ENCODE peak calls at places on chromosomes 1 and 21, in six cellular contexts. Z is ovary, T is SK-N-SH, C is esophagus muscularis mucosa, D is K562, O is transverse colon. J is an unnamed sample.

GRCh38 chr1:96865731-96866684 is 144.4 kb downstream of the PTBP2 start:
- DNase-seq in Z (no peak), T (no peak), C (no peak), D (no peak), O (no peak), J (no peak)

GRCh38 chr1:81424056-81424455 is 376.7 kb upstream of the ADGRL2 start:
- DNase-seq in Z (no peak), T (peak), C (no peak), D (no peak), O (no peak), J (no peak)

GRCh38 chr1:172801923-172802322 is 143.0 kb downstream of the FASLG start:
- DNase-seq in Z (no peak), T (no peak), C (no peak), D (no peak), O (no peak), J (no peak)

GRCh38 chr21:36239585-36239984 is 80.4 kb upstream of the MORC3 start:
- DNase-seq in Z (no peak), T (no peak), C (no peak), D (no peak), O (no peak), J (no peak)

GRCh38 chr21:42587036-42587435 is 66.4 kb upstream of the PDE9A start:
- DNase-seq in Z (no peak), T (no peak), C (no peak), D (no peak), O (no peak), J (peak)

GRCh38 chr1:236181059-236181458 is 38.7 kb downstream of the GPR137B start:
- DNase-seq in Z (no peak), T (no peak), C (no peak), D (no peak), O (no peak), J (no peak)

GRCh38 chr1:26471498-26472329 is 526 bp upstream of the HMGN2 start:
- DNase-seq in Z (peak), T (peak), C (peak), D (peak), O (peak), J (peak)

GRCh38 chr1:87200875-87201638 is 127.6 kb upstream of the LMO4 start:
- DNase-seq in Z (no peak), T (no peak), C (peak), D (no peak), O (no peak), J (peak)

GRCh38 chr1:169078163-169078883 is 28.2 kb upstream of the ATP1B1 start:
- DNase-seq in Z (no peak), T (no peak), C (peak), D (no peak), O (no peak), J (no peak)

GRCh38 chr1:181391297-181391905 is 91.9 kb upstream of the CACNA1E start:
- DNase-seq in Z (no peak), T (no peak), C (no peak), D (no peak), O (no peak), J (no peak)

GRCh38 chr1:87154351-87154750 is 174.3 kb upstream of the LMO4 start:
- DNase-seq in Z (no peak), T (peak), C (no peak), D (no peak), O (no peak), J (peak)

GRCh38 chr1:31830511-31830910 is 14.7 kb upstream of the SPOCD1 start:
- DNase-seq in Z (no peak), T (no peak), C (peak), D (no peak), O (no peak), J (no peak)

GRCh38 chr1:10181154-10181553 is 29.2 kb upstream of the KIF1B start:
- DNase-seq in Z (no peak), T (no peak), C (no peak), D (no peak), O (no peak), J (no peak)

GRCh38 chr1:117825414-117825813 is 104.0 kb downstream of the GDAP2 start:
- DNase-seq in Z (no peak), T (no peak), C (no peak), D (no peak), O (no peak), J (no peak)

GRCh38 chr1:47231314-47232186 is 475 bp downstream of the TAL1 start:
- DNase-seq in Z (no peak), T (peak), C (no peak), D (peak), O (no peak), J (peak)

GRCh38 chr1:171636141-171636540 is 14.1 kb downstream of the MYOCOS start:
- DNase-seq in Z (no peak), T (no peak), C (no peak), D (no peak), O (no peak), J (no peak)

GRCh38 chr1:183331095-183331742 is 87.0 kb downstream of the NMNAT2 start:
- DNase-seq in Z (no peak), T (peak), C (no peak), D (no peak), O (no peak), J (no peak)

GRCh38 chr1:116514708-116515525 is 55.9 kb downstream of the CD58 start:
- DNase-seq in Z (no peak), T (no peak), C (no peak), D (no peak), O (no peak), J (no peak)

GRCh38 chr1:20681999-20682398 is 20.8 kb upstream of the DDOST start:
- DNase-seq in Z (no peak), T (no peak), C (no peak), D (no peak), O (no peak), J (no peak)

GRCh38 chr1:32972814-32973428 is 8.3 kb upstream of the RNF19B start:
- DNase-seq in Z (peak), T (peak), C (no peak), D (no peak), O (peak), J (peak)

GRCh38 chr21:45538381-45539045 is 3.7 kb downstream of the SLC19A1 start:
- DNase-seq in Z (peak), T (no peak), C (no peak), D (no peak), O (peak), J (peak)

GRCh38 chr1:234039603-234040002 is 135.1 kb downstream of the SLC35F3 start:
- DNase-seq in Z (no peak), T (no peak), C (no peak), D (no peak), O (no peak), J (peak)

GRCh38 chr1:109570414-109570813 is 22.0 kb downstream of the GNAI3 start:
- DNase-seq in Z (no peak), T (no peak), C (no peak), D (no peak), O (no peak), J (no peak)

DNA sequence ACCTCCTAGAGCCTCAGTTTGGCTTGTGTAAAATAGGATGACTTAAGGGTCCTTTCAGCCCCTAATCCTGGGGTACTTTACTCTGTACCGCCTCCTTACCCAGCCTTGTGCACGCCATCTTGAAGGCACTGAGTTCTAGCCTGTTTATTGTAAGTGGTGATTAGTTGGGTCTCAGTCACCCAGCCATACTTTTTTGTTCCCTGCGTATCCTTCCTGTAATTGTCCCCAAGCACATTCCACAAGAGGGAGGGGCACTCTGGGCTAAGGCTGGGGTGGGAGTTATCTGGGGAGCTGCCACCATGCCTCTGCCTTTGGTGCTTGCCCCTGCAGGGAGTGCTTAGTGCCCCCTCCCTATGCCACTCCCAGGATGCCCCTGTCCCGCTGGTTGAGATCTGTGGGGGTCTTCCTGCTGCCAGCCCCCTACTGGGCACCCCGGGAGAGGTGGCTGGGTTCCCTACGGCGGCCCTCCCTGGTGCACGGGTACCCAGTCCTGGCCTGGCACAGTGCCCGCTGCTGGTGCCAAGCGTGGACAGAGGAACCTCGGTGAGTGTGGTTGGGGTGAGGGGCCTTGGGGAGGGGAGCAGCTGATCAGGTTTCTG is 856 bp downstream of the FDPS start:
- DNase-seq in Z (peak), T (peak), C (no peak), D (peak), O (peak), J (peak)
- TF ChIP-seq EP300 in Z (no peak), T (no peak), C (no peak), D (no peak), O (no peak), J (no peak)

GRCh38 chr1:61227857-61228557 is 145.6 kb downstream of the NFIA start:
- DNase-seq in Z (no peak), T (peak), C (no peak), D (no peak), O (no peak), J (no peak)

GRCh38 chr1:61230523-61230922 is 148.2 kb downstream of the NFIA start:
- DNase-seq in Z (no peak), T (no peak), C (no peak), D (no peak), O (peak), J (no peak)

GRCh38 chr1:61224609-61225008 is 142.2 kb downstream of the NFIA start:
- DNase-seq in Z (peak), T (no peak), C (no peak), D (no peak), O (no peak), J (no peak)

GRCh38 chr1:61225478-61225877 is 143.1 kb downstream of the NFIA start:
- DNase-seq in Z (no peak), T (no peak), C (no peak), D (no peak), O (no peak), J (no peak)

GRCh38 chr1:61226791-61227567 is 144.6 kb downstream of the NFIA start:
- DNase-seq in Z (no peak), T (peak), C (no peak), D (no peak), O (peak), J (no peak)
- H3K27ac ChIP-seq in Z (no peak), T (peak), C (peak), D (no peak), O (peak), J (peak)

GRCh38 chr1:212608209-212608955 is at the start of gene ATF3:
- DNase-seq in Z (peak), T (peak), C (peak), D (peak), O (peak), J (peak)
- TF ChIP-seq EP300 in Z (peak), T (no peak), C (peak), D (peak), O (peak), J (peak)

DNA sequence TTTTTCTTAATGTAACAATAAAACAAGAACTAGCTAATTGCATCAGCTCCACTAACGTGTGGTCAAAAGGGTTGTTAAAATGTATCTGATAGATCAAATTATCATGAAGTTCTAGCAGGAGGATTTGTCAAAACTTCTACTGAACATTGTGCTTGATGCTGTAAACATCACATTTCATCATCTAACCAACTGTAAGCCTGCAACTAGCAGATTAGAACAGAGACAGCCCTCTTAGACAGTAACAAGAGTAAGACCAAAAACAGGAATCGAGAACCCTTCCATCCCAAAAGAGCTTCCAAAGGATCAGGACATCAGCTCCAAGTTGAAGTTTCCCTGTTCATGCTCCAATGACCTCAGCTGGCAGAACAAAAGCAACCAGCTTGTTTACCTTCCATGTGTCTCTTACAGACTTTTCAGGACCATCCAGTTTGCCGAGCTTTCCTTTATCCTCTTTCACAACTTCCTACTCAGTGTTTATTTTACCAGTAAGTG is 44.6 kb downstream of the NIBAN1 start:
- DNase-seq in Z (no peak), T (no peak), C (no peak), D (no peak), O (no peak), J (no peak)
- H3K27ac ChIP-seq in Z (no peak), T (no peak), C (no peak), D (peak), O (no peak), J (no peak)

DNA sequence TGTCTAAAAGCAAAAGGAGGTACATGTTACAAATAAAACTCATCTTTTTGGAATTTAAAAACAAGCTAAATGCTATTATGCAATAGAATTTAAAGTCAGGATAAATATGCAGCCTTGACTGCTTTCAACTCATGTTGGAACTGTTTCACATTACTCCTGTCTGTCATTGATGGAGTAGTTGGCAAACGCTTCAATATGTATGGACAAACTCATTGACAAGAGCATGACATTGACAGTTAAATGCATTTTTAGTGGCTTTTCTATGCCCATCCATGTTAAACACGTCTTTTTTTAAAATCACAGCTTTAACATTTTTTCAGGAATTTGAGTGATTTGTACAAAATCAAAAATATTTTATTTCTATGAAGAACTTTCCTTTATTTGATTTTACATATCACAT is 1560.5 kb downstream of the KCNT2 start:
- DNase-seq in Z (no peak), T (no peak), C (no peak), D (no peak), O (no peak), J (no peak)
- TF ChIP-seq EP300 in Z (no peak), T (no peak), C (no peak), D (no peak), O (no peak), J (no peak)

DNA sequence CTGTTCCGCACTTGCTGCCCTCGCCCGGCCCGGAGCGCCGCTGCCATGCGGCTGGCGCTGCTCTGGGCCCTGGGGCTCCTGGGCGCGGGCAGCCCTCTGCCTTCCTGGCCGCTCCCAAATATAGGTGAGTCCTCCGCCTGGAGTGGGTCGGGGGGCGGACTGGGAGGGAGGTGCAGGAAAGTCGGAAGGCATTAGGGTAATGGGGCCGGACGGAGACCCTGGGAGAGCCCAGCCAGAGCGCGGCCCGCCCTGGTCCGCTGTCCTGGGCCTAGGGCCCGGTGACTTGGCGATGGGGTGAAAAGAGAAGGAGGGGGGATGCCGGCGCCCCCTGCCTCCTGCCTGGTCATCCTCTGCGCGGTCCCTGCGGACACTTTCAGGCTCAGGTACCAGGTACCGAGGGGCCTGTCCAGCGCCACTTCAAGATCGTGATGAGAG is 243 bp downstream of the ADAM15 start:
- DNase-seq in Z (peak), T (no peak), C (no peak), D (no peak), O (no peak), J (no peak)
- H3K27ac ChIP-seq in Z (peak), T (peak), C (peak), D (peak), O (peak), J (peak)

GRCh38 chr21:29130234-29130993 is at the start of gene MAP3K7CL:
- DNase-seq in Z (no peak), T (no peak), C (no peak), D (no peak), O (peak), J (peak)
- TF ChIP-seq EP300 in Z (no peak), T (peak), C (no peak), D (no peak), O (no peak), J (no peak)

GRCh38 chr1:113950908-113951307 is 21.8 kb downstream of the HIPK1 start:
- DNase-seq in Z (no peak), T (no peak), C (no peak), D (no peak), O (no peak), J (no peak)
- H3K27ac ChIP-seq in Z (no peak), T (no peak), C (no peak), D (no peak), O (no peak), J (no peak)

J was measured in upper lobe of left lung.